ENCODE peak calls at places on chromosomes 1 and 21, in four cellular contexts. One of them, this sample, is unnamed.

GRCh38 chr1:227390525-227390924 is 72.2 kb upstream of the CDC42BPA start:
- DNase-seq in psoas muscle: no peak
- DNase-seq in BE2C: no peak
- DNase-seq in OCI-LY7: no peak
- DNase-seq in this sample: no peak

GRCh38 chr1:37692834-37693175 is 489 bp downstream of the CDCA8 start:
- DNase-seq in psoas muscle: peak; percentile 19
- DNase-seq in BE2C: no peak
- DNase-seq in OCI-LY7: no peak
- DNase-seq in this sample: no peak

GRCh38 chr1:173193639-173194038 is 13.5 kb downstream of the TNFSF4 start:
- DNase-seq in psoas muscle: no peak
- DNase-seq in BE2C: no peak
- DNase-seq in OCI-LY7: no peak
- DNase-seq in this sample: no peak

GRCh38 chr1:169525391-169525790 is 39.6 kb upstream of the SLC19A2 start:
- DNase-seq in psoas muscle: no peak
- DNase-seq in BE2C: no peak
- DNase-seq in OCI-LY7: no peak
- DNase-seq in this sample: no peak

GRCh38 chr1:231618588-231619256 is 7.9 kb upstream of the DISC1 start:
- DNase-seq in psoas muscle: no peak
- DNase-seq in BE2C: no peak
- DNase-seq in OCI-LY7: no peak
- DNase-seq in this sample: no peak

GRCh38 chr1:187001198-187001904 is 172.6 kb downstream of the PLA2G4A start:
- DNase-seq in psoas muscle: no peak
- DNase-seq in BE2C: no peak
- DNase-seq in OCI-LY7: no peak
- DNase-seq in this sample: peak; percentile 66

GRCh38 chr1:55827350-55827749 is 612.2 kb upstream of the USP24 start:
- DNase-seq in psoas muscle: peak; percentile 18
- DNase-seq in BE2C: no peak
- DNase-seq in OCI-LY7: no peak
- DNase-seq in this sample: no peak

GRCh38 chr1:22875851-22876250 is 96.8 kb downstream of the LACTBL1 start:
- DNase-seq in psoas muscle: no peak
- DNase-seq in BE2C: no peak
- DNase-seq in OCI-LY7: no peak
- DNase-seq in this sample: no peak

GRCh38 chr1:221392453-221392852 is 349.4 kb downstream of the DUSP10 start:
- DNase-seq in psoas muscle: peak; percentile 63
- DNase-seq in BE2C: no peak
- DNase-seq in OCI-LY7: no peak
- DNase-seq in this sample: no peak

GRCh38 chr21:46208761-46209721 is 19.5 kb downstream of the LSS start:
- DNase-seq in psoas muscle: no peak
- DNase-seq in BE2C: peak; percentile 8
- DNase-seq in OCI-LY7: no peak
- DNase-seq in this sample: no peak

DNA sequence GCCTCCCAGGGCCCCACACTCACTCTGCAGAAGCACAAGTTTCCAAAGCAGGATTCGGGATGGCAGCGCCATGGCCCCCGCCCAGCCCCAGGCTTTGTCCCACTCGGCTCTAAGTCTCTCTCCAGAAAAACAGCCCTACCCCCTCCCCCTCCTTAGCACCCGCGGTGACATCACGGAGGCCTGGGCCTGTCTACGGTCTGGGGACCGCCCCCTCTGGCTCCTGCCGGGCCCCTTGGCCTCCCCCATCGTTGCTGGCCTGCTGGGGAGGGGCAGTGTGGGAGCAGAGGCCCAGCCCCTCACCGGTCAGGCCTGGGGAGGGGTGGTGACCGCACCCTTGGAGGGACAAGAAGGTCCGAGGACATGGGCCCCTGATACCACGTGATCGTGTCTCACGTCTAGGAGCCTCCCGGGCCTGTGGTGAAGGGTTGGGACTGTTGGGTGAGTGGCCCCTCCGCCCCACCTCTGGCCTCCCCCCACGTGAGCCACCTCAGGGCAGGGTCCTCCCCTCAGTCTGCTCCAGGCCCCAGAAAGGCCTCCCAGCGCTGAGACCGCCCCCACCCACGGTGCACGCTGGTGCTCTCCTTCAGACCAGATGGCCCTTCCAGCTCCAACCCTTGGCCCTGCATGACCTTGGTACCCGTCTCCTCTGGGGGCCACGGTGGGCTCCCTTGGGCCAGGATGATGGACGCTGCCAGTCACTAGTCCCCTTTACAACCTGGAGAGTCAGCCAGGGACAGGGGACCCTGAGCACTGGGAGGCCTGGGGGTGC is at the start of gene MXRA8:
- DNase-seq in psoas muscle: peak; percentile 85
- DNase-seq in BE2C: peak; percentile 36
- DNase-seq in OCI-LY7: no peak
- DNase-seq in this sample: no peak
- H3K4me3 ChIP-seq in psoas muscle: peak within 1 kb of the TSS; percentile 57
- H3K4me3 ChIP-seq in BE2C: no peak within 1 kb of the TSS
- H3K4me3 ChIP-seq in OCI-LY7: no peak within 1 kb of the TSS
- H3K4me3 ChIP-seq in this sample: no peak within 1 kb of the TSS

DNA sequence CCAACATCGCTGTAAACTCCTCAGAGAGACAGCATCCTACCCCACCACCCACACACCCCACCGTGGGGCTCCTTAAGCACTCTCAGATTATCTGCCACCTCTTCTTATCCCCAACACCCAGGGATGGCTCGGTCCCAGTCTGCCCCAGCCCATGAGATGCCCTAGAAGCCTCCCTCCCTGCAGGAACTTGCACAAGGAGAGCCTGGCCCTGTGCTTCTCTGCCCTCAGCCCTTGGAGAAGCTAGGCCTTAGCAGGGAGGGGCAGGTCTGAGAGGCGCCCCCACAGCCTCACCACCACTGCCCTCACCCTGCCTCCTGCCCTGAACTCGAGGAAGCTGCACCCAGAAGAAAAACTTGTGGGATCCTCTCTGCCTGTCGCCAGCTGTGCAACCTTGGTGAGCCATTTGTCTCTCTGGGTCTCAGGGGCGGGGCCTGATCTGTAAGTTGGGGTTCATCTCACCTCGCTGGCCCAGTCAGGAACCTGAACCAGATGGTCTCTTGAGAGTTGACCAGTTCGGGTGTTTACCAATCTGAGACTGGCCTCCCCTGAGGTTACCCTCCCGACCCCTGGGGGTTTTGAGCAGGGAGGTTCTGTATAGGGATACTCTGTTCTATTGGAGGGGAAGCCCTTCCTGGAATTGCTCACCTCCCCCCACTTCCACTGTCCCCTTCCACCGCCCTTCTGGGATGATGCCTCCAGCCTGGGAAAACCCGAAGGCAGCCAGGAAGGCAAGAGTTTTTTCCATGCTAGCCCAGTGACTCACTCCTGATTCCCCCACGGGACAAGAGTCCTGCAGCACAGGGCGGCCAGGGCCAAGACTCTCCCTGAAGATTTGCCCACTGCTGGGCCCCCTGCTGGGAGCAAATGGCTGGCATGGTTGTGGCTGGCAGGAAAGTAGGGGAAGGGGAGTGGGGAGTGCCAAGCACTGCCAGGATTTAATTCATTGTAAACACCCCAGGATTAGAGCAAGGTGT is at the start of gene S100A3:
- DNase-seq in psoas muscle: peak; percentile 82
- DNase-seq in BE2C: peak; percentile 64
- DNase-seq in OCI-LY7: no peak
- DNase-seq in this sample: peak; percentile 39
- H3K4me1 ChIP-seq in psoas muscle: peaks cover 17% of the 10 kb centered on the region
- H3K4me1 ChIP-seq in BE2C: peaks cover 46% of the 10 kb centered on the region
- H3K4me1 ChIP-seq in OCI-LY7: peaks cover 16% of the 10 kb centered on the region
- H3K4me1 ChIP-seq in this sample: peaks cover 37% of the 10 kb centered on the region

GRCh38 chr21:42374457-42374856 is 8.1 kb upstream of the TFF1 start:
- DNase-seq in psoas muscle: no peak
- DNase-seq in BE2C: no peak
- DNase-seq in OCI-LY7: no peak
- DNase-seq in this sample: no peak
- H3K36me3 ChIP-seq in psoas muscle: no peaks in the 10 kb centered on the region
- H3K36me3 ChIP-seq in BE2C: no peaks in the 10 kb centered on the region
- H3K36me3 ChIP-seq in OCI-LY7: no peaks in the 10 kb centered on the region
- H3K36me3 ChIP-seq in this sample: no peaks in the 10 kb centered on the region

GRCh38 chr21:17610862-17611261 is 1.8 kb downstream of the BTG3 start:
- DNase-seq in psoas muscle: no peak
- DNase-seq in BE2C: peak; percentile 17
- DNase-seq in OCI-LY7: peak; percentile 15
- DNase-seq in this sample: peak; percentile 7

GRCh38 chr21:17612023-17612564 is 607 bp downstream of the BTG3 start:
- DNase-seq in psoas muscle: peak; percentile 32
- DNase-seq in BE2C: peak; percentile 39
- DNase-seq in OCI-LY7: peak; percentile 41
- DNase-seq in this sample: peak; percentile 41

GRCh38 chr21:17612565-17613241 is at the start of gene BTG3:
- DNase-seq in psoas muscle: peak; percentile 83
- DNase-seq in BE2C: peak; percentile 85
- DNase-seq in OCI-LY7: peak; percentile 92
- DNase-seq in this sample: peak; percentile 89

GRCh38 chr21:17611414-17612022 is 1.2 kb downstream of the BTG3 start:
- DNase-seq in psoas muscle: peak; percentile 75
- DNase-seq in BE2C: peak; percentile 76
- DNase-seq in OCI-LY7: peak; percentile 85
- DNase-seq in this sample: peak; percentile 90

GRCh38 chr21:17613242-17613676 is 558 bp upstream of the BTG3 start:
- DNase-seq in psoas muscle: peak; percentile 37
- DNase-seq in BE2C: no peak
- DNase-seq in OCI-LY7: peak; percentile 29
- DNase-seq in this sample: peak; percentile 21
- H3K4me3 ChIP-seq in psoas muscle: peak overlapping the region; percentile 72
- H3K4me3 ChIP-seq in BE2C: peak overlapping the region; percentile 23
- H3K4me3 ChIP-seq in OCI-LY7: peak overlapping the region; percentile 92
- H3K4me3 ChIP-seq in this sample: peak overlapping the region; percentile 89

GRCh38 chr1:1452882-1453281 is 3.4 kb downstream of the ATAD3C start:
- DNase-seq in psoas muscle: no peak
- DNase-seq in BE2C: no peak
- DNase-seq in OCI-LY7: no peak
- DNase-seq in this sample: no peak
- H3K4me1 ChIP-seq in psoas muscle: no peaks in the 10 kb centered on the region
- H3K4me1 ChIP-seq in BE2C: no peaks in the 10 kb centered on the region
- H3K4me1 ChIP-seq in OCI-LY7: no peaks in the 10 kb centered on the region
- H3K4me1 ChIP-seq in this sample: no peaks in the 10 kb centered on the region

GRCh38 chr1:168257397-168257796 is 23.3 kb upstream of the TBX19 start:
- DNase-seq in psoas muscle: no peak
- DNase-seq in BE2C: no peak
- DNase-seq in OCI-LY7: no peak
- DNase-seq in this sample: no peak
- H3K36me3 ChIP-seq in psoas muscle: no peaks in the 10 kb centered on the region
- H3K36me3 ChIP-seq in BE2C: no peaks in the 10 kb centered on the region
- H3K36me3 ChIP-seq in OCI-LY7: peaks cover 26% of the 10 kb centered on the region
- H3K36me3 ChIP-seq in this sample: no peaks in the 10 kb centered on the region

GRCh38 chr1:19647643-19648042 is 3.5 kb downstream of the NBL1 start:
- DNase-seq in psoas muscle: no peak
- DNase-seq in BE2C: no peak
- DNase-seq in OCI-LY7: no peak
- DNase-seq in this sample: no peak

GRCh38 chr1:19644761-19645543 is 841 bp downstream of the NBL1 start:
- DNase-seq in psoas muscle: peak; percentile 36
- DNase-seq in BE2C: no peak
- DNase-seq in OCI-LY7: no peak
- DNase-seq in this sample: peak; percentile 41

GRCh38 chr1:19645544-19646252 is 1.6 kb downstream of the NBL1 start:
- DNase-seq in psoas muscle: no peak
- DNase-seq in BE2C: no peak
- DNase-seq in OCI-LY7: no peak
- DNase-seq in this sample: no peak

GRCh38 chr1:19646771-19647319 is 2.7 kb downstream of the NBL1 start:
- DNase-seq in psoas muscle: no peak
- DNase-seq in BE2C: no peak
- DNase-seq in OCI-LY7: no peak
- DNase-seq in this sample: no peak

GRCh38 chr1:19646366-19646765 is 2.3 kb downstream of the NBL1 start:
- DNase-seq in psoas muscle: no peak
- DNase-seq in BE2C: no peak
- DNase-seq in OCI-LY7: no peak
- DNase-seq in this sample: no peak
- H3K4me3 ChIP-seq in psoas muscle: peak overlapping the region; percentile 71
- H3K4me3 ChIP-seq in BE2C: no peak overlapping the region
- H3K4me3 ChIP-seq in OCI-LY7: no peak overlapping the region
- H3K4me3 ChIP-seq in this sample: no peak overlapping the region

GRCh38 chr1:13889495-13889894 is 189.5 kb downstream of the PRDM2 start:
- DNase-seq in psoas muscle: no peak
- DNase-seq in BE2C: no peak
- DNase-seq in OCI-LY7: no peak
- DNase-seq in this sample: no peak
- H3K4me1 ChIP-seq in psoas muscle: no peaks in the 10 kb centered on the region
- H3K4me1 ChIP-seq in BE2C: no peaks in the 10 kb centered on the region
- H3K4me1 ChIP-seq in OCI-LY7: no peaks in the 10 kb centered on the region
- H3K4me1 ChIP-seq in this sample: no peaks in the 10 kb centered on the region

DNA sequence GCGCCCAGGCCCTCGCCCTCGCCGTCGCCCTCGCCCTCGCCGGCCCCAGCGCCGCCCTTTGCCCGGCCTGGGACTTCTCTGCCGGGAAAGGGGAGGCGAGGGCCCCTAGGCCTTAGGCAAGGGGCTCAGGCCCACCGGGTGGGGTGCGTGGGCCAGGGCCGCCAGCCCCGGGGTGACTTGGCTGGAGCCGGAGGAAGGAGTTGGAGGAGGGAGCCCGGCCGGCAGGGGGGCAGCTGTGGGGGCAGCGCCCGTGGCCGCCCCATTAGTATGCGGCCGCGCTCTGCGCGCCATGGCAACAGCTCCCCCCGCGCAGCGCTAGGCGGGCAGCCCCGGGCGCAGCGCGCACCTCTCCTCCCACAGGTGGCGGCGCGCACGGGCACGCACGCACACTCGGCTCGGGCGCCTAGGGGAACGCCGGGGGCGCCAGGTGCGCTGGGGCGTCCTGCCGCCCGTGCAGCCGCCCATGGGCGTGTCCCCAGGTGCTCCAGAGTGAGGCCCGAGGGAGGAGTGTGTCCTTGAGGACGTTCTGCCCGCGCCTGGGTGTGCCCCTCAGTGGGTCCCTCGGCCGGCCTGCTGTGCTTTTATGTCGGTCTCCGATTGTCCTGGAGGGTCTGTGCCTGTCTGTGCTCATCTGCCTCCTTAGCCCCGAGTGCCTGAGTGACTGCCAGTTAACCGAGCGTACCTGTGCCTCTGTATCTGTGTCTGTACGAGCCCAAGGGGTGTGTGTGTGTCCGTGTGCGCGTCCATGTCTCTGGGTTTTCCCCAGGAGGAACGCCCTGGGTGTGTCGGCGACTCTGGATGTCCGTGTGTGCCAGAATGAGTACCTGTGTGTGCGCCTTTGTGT is 38.1 kb upstream of the WASF2 start:
- DNase-seq in psoas muscle: no peak
- DNase-seq in BE2C: no peak
- DNase-seq in OCI-LY7: peak; percentile 75
- DNase-seq in this sample: no peak
- H3K36me3 ChIP-seq in psoas muscle: peaks cover 2% of the 10 kb centered on the region
- H3K36me3 ChIP-seq in BE2C: no peaks in the 10 kb centered on the region
- H3K36me3 ChIP-seq in OCI-LY7: no peaks in the 10 kb centered on the region
- H3K36me3 ChIP-seq in this sample: no peaks in the 10 kb centered on the region